ENCODE peak calls at places on chromosome 3, in seven cellular contexts. M, P, E, B, G, C and X are unnamed samples.

GRCh38 chr3:132283440-132283839 is 33.8 kb upstream of the ACP3 start:
- DNase-seq in C (no peak), M (no peak), P (no peak), B (no peak), E (peak), G (no peak), X (peak)

GRCh38 chr3:171797265-171797679 is 13.0 kb downstream of the PLD1 start:
- DNase-seq in M (no peak), P (no peak), B (no peak), C (no peak), E (no peak), G (no peak), X (no peak)

GRCh38 chr3:172461530-172462138 is 13.4 kb upstream of the GHSR start:
- DNase-seq in E (no peak), C (no peak), G (no peak), P (no peak), M (peak), B (peak), X (no peak)

GRCh38 chr3:58084166-58084565 is 75.9 kb downstream of the FLNB start:
- DNase-seq in M (no peak), G (no peak), P (no peak), E (no peak), B (no peak), C (no peak), X (no peak)

GRCh38 chr3:12579919-12580318 is 23.0 kb downstream of the MKRN2 start:
- DNase-seq in P (no peak), E (no peak), M (no peak), B (no peak), C (no peak), G (no peak), X (no peak)

GRCh38 chr3:78647735-78648134 is 1120.1 kb downstream of the ROBO1 start:
- DNase-seq in P (no peak), G (no peak), B (no peak), C (no peak), E (no peak), M (no peak), X (no peak)

GRCh38 chr3:57011022-57011421 is 49.4 kb upstream of the SPATA12 start:
- DNase-seq in E (no peak), G (no peak), C (no peak), M (no peak), B (peak), P (no peak), X (no peak)

GRCh38 chr3:119625451-119626153 is 27.9 kb downstream of the PLA1A start:
- DNase-seq in G (no peak), M (no peak), C (no peak), P (no peak), E (no peak), B (no peak), X (no peak)

GRCh38 chr3:30711867-30712266 is 105.5 kb downstream of the TGFBR2 start:
- DNase-seq in E (no peak), B (no peak), G (no peak), M (no peak), P (no peak), C (no peak), X (no peak)

GRCh38 chr3:129001817-129002572 is 891 bp downstream of the EFCC1 start:
- DNase-seq in G (no peak), C (no peak), B (peak), P (no peak), M (no peak), E (no peak), X (no peak)

GRCh38 chr3:72665701-72666443 is 182.4 kb downstream of the SHQ1 start:
- DNase-seq in B (peak), C (no peak), M (peak), E (no peak), G (peak), P (no peak), X (no peak)

GRCh38 chr3:4797201-4797600 is 182.0 kb upstream of the BHLHE40 start:
- DNase-seq in P (no peak), E (no peak), B (no peak), G (no peak), M (no peak), C (no peak), X (no peak)

GRCh38 chr3:119294402-119294888 is 262 bp downstream of the ARHGAP31 start:
- DNase-seq in G (no peak), M (no peak), E (no peak), P (peak), C (peak), B (peak), X (peak)

GRCh38 chr3:101676219-101676764 is 640 bp downstream of the ZBTB11 start:
- DNase-seq in G (peak), E (no peak), C (peak), P (peak), B (no peak), M (peak), X (peak)

GRCh38 chr3:177528306-177529070 is 331.2 kb upstream of the TBL1XR1 start:
- DNase-seq in B (no peak), M (no peak), C (no peak), G (no peak), E (no peak), P (no peak), X (no peak)

GRCh38 chr3:150372320-150373118 is 35.6 kb upstream of the TSC22D2 start:
- DNase-seq in G (no peak), C (no peak), P (no peak), M (peak), B (no peak), E (no peak), X (no peak)

GRCh38 chr3:188415196-188415595 is 261.2 kb downstream of the LPP start:
- DNase-seq in P (no peak), E (no peak), G (no peak), M (no peak), B (no peak), C (no peak), X (no peak)

GRCh38 chr3:142595581-142595950 is 627 bp upstream of the PLS1 start:
- DNase-seq in G (no peak), B (no peak), E (no peak), C (no peak), P (no peak), M (peak), X (no peak)